ENCODE peak calls at places on chromosomes 13 and 19, in nine cellular contexts. R, S, X, M, A, Z, C, O and Y are unnamed samples.

GRCh38 chr13:33025220-33025744 is 9.1 kb downstream of the KL start:
- DNase-seq in R (no peak), S (no peak), X (no peak), M (no peak), A (no peak), Z (no peak), C (no peak), O (no peak), Y (no peak)

GRCh38 chr19:50276370-50277063 is 52.7 kb downstream of the KCNC3 start:
- DNase-seq in R (no peak), S (no peak), X (no peak), M (no peak), A (no peak), Z (no peak), C (no peak), O (no peak), Y (no peak)

GRCh38 chr19:30665449-30665848 is 293.3 kb downstream of the ZNF536 start:
- DNase-seq in R (no peak), S (no peak), X (no peak), M (no peak), A (no peak), Z (no peak), C (no peak), O (no peak), Y (no peak)

GRCh38 chr19:31270897-31271568 is 78.2 kb downstream of the TSHZ3 start:
- DNase-seq in R (peak), S (no peak), X (no peak), M (no peak), A (no peak), Z (no peak), C (no peak), O (no peak), Y (no peak)

GRCh38 chr13:45658586-45659235 is 43.2 kb upstream of the ERICH6B start:
- DNase-seq in R (no peak), S (no peak), X (no peak), M (no peak), A (no peak), Z (no peak), C (no peak), O (no peak), Y (no peak)

GRCh38 chr19:16160943-16161560 is 12.3 kb downstream of the CIB3 start:
- DNase-seq in R (no peak), S (no peak), X (peak), M (no peak), A (no peak), Z (no peak), C (no peak), O (no peak), Y (no peak)

GRCh38 chr13:94548382-94549240 is 47.3 kb downstream of the TGDS start:
- DNase-seq in R (no peak), S (peak), X (peak), M (peak), A (peak), Z (peak), C (no peak), O (peak), Y (peak)

GRCh38 chr13:93755341-93755740 is 528.7 kb downstream of the GPC6 start:
- DNase-seq in R (no peak), S (no peak), X (no peak), M (no peak), A (no peak), Z (no peak), C (no peak), O (no peak), Y (no peak)

GRCh38 chr13:35927554-35927953 is 203.6 kb downstream of the DCLK1 start:
- DNase-seq in R (peak), S (no peak), X (no peak), M (no peak), A (no peak), Z (no peak), C (no peak), O (peak), Y (no peak)

GRCh38 chr13:28872427-28873176 is 52.5 kb downstream of the MTUS2 start:
- DNase-seq in R (no peak), S (no peak), X (no peak), M (no peak), A (no peak), Z (no peak), C (no peak), O (no peak), Y (no peak)

GRCh38 chr13:77448689-77449088 is 86.8 kb upstream of the SCEL start:
- DNase-seq in R (no peak), S (no peak), X (no peak), M (no peak), A (no peak), Z (no peak), C (peak), O (no peak), Y (no peak)

GRCh38 chr13:44649118-44649455 is 73.0 kb upstream of the TSC22D1 start:
- DNase-seq in R (no peak), S (no peak), X (no peak), M (no peak), A (no peak), Z (no peak), C (no peak), O (no peak), Y (no peak)

GRCh38 chr19:29878973-29879654 is 62.9 kb upstream of the URI1 start:
- DNase-seq in R (no peak), S (no peak), X (peak), M (no peak), A (peak), Z (peak), C (no peak), O (no peak), Y (no peak)

GRCh38 chr13:32384702-32385101 is 43.2 kb downstream of the N4BP2L1 start:
- DNase-seq in R (no peak), S (no peak), X (no peak), M (no peak), A (no peak), Z (no peak), C (no peak), O (no peak), Y (no peak)

GRCh38 chr19:16234552-16235445 is 37.1 kb downstream of the AP1M1 start:
- DNase-seq in R (no peak), S (no peak), X (no peak), M (no peak), A (no peak), Z (no peak), C (no peak), O (no peak), Y (no peak)

GRCh38 chr13:37306778-37307544 is 201.5 kb upstream of the CSNK1A1L start:
- DNase-seq in R (no peak), S (no peak), X (no peak), M (no peak), A (no peak), Z (no peak), C (no peak), O (no peak), Y (no peak)

GRCh38 chr13:74210693-74211393 is 76.6 kb upstream of the KLF12 start:
- DNase-seq in R (peak), S (no peak), X (no peak), M (no peak), A (peak), Z (peak), C (peak), O (peak), Y (no peak)

DNA sequence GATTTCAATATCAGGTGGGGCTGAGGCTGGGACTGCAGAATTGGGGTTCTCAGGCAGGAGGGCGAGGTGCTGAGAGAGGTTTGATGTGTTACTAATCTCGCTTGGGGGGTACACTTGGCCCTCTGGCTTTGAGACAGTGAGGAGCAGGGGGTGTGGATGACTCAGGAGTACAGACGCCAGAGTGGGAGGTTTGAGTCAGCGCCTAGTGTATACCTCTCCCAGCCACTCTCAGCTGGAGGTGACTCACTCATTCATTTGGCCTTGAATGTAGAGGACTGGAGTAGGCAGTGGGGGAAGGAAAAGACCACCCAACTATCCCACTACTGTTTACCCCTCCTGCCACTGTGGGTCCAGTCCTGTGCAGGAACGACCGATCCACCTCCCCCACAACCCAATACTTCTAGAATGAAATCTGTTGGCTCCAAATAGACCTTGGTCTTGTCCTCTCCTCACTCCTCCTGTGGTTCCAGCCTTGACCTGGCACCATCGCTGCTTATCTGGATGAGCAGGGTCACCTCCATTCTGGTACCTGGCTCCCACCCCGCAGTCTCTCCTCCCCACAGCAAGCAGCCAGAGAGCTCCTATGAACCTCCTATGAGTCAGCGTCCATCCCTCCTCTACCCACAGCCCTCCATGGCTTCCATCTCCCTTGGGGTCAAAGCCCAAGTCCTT is 20.1 kb upstream of the ZNRF4 start:
- DNase-seq in R (no peak), S (no peak), X (peak), M (no peak), A (no peak), Z (no peak), C (no peak), O (no peak), Y (peak)
- H3K27ac ChIP-seq in R (no peak), S (no peak), X (peak), M (no peak), A (no peak), Z (no peak), C (no peak), O (no peak), Y (no peak)

DNA sequence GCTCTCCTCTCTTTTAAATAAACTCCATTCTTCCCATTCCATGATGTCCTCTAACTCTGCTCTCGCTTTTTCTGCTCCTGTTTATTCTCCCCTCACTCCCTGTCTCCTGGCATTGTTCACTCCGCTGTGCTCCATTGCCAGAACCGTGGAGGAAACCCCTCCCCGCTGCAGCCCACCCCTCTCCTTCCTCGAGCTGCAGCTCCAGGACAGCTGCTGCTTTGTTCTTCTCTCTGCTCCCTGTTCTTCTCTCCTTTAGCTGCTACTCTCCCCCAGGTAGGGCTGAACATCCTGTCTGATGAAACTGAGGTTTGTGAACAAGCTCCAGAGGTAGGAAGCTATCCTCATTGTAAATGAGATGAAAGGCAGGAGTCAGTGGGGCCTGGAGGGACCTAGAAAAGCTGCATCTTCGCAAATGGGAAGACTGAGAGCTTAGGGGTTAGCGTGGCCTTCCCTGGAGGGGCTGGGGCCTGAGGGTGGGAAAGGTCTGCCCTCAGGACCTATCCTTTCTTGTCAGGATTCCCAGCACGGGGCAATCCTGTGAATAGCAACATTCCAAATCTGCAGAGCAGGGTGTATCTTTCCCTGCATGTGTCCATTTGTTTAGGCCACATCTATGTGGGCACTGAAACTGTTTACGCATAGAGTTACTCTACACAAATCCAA is 243.7 kb downstream of the DNAJC15 start:
- DNase-seq in R (no peak), S (no peak), X (no peak), M (no peak), A (no peak), Z (no peak), C (no peak), O (no peak), Y (no peak)
- H3K27ac ChIP-seq in R (no peak), S (no peak), X (no peak), M (no peak), A (no peak), Z (no peak), C (no peak), O (no peak), Y (no peak)

DNA sequence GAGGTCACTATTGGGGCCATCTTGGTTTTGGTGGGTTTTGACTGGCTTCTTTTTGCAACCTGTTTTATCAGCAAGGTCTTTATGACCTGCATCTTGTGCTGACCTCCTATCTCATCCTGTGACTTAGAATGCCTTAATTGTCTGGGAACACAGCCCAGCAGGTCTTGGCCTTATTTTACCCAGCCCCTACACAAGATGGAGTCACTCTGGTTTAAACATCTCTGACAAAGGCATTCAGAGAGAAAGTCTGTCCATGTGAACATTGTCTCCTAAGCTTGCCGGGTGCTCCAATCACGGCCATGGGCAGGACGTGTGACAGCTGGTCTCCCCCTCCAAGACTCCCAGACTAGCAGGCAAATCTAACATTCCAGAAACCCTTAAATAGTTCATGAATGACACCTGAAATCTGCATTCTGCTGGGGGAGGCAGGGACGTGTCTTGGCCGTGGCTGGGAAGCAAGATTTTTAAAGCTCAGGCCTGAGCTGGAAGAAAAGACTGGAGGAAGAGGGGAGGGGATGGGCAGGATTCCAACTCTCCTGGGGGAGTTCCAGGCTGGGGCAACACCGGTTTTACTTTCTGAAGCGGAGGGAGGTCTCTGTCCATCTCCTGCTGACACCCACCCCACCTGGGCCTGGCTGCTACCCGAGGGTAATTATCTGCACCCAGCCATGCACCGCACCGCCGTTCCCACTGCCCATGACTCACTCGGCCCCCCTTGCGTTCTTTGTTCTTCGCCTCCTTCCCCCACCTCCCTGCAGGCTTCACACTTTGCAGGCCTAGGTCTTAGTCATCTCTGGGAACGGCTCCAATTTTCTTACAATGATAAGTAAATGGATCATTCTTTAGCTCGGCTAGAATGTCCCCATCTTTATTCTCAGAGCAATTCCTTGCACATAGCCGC is 11.5 kb upstream of the OR1M1 start:
- DNase-seq in R (peak), S (peak), X (peak), M (peak), A (no peak), Z (peak), C (peak), O (peak), Y (no peak)
- H3K27ac ChIP-seq in R (no peak), S (no peak), X (peak), M (peak), A (no peak), Z (peak), C (no peak), O (no peak), Y (no peak)

GRCh38 chr13:23678768-23679167 is 108.6 kb downstream of the TNFRSF19 start:
- DNase-seq in R (no peak), S (no peak), X (no peak), M (no peak), A (no peak), Z (no peak), C (no peak), O (no peak), Y (no peak)
- H3K27ac ChIP-seq in R (no peak), S (no peak), X (no peak), M (peak), A (no peak), Z (no peak), C (no peak), O (no peak), Y (no peak)

GRCh38 chr19:27796540-27796939 is 1416.4 kb downstream of the UQCRFS1 start:
- DNase-seq in R (no peak), S (no peak), X (no peak), M (no peak), A (no peak), Z (no peak), C (no peak), O (no peak), Y (no peak)
- H3K27ac ChIP-seq in R (no peak), S (no peak), X (no peak), M (no peak), A (no peak), Z (no peak), C (no peak), O (no peak), Y (no peak)

DNA sequence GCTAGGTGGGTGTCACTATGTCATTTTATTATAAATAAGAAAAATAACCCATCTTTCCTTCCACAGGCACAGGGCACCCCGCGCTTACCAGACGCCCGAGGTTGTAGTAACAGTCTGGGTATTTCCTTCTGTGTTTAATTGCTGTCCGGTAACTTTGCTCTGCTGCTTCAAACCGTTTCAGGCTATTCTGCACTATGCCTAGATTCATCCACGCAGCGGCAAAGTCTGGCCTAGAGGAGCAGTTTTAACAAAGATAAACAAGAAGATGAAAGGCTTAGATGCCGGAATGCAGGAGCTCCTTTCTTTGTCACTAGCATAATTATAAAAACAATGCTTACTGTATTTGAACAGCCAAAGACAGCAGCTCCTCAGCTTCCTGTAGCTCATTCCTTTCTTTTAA is 36.9 kb upstream of the GGACT start:
- DNase-seq in R (no peak), S (no peak), X (no peak), M (no peak), A (no peak), Z (no peak), C (no peak), O (no peak), Y (no peak)
- H3K27ac ChIP-seq in R (no peak), S (no peak), X (no peak), M (no peak), A (no peak), Z (no peak), C (no peak), O (no peak), Y (no peak)